ENCODE peak calls at places on chromosomes 16 and 17, in five cellular contexts. N, C, K, U and D are unnamed samples.

GRCh38 chr17:76293106-76293505 is 15.0 kb downstream of the QRICH2 start:
- DNase-seq in N (no peak), C (no peak), K (no peak), U (no peak), D (no peak)

GRCh38 chr16:19716183-19716582 is 1.8 kb downstream of the KNOP1 start:
- DNase-seq in N (no peak), C (no peak), K (no peak), U (no peak), D (no peak)

GRCh38 chr16:21167360-21167759 is 8.9 kb downstream of the LDAF1 start:
- DNase-seq in N (no peak), C (no peak), K (no peak), U (no peak), D (peak)

GRCh38 chr17:151886-152859 is 14.8 kb downstream of the SCGB1C2 start:
- DNase-seq in N (no peak), C (no peak), K (no peak), U (no peak), D (no peak)

GRCh38 chr17:39092672-39093250 is 58.7 kb downstream of the PLXDC1 start:
- DNase-seq in N (no peak), C (peak), K (no peak), U (no peak), D (no peak)

GRCh38 chr16:20940864-20941634 is 40.5 kb downstream of the LYRM1 start:
- DNase-seq in N (no peak), C (no peak), K (no peak), U (no peak), D (no peak)

GRCh38 chr16:50372611-50373344 is 4.0 kb upstream of the BRD7 start:
- DNase-seq in N (peak), C (no peak), K (peak), U (no peak), D (no peak)

GRCh38 chr16:28845173-28846079 is 722 bp downstream of the TUFM start:
- DNase-seq in N (no peak), C (no peak), K (no peak), U (peak), D (no peak)

GRCh38 chr16:31274831-31275816 is 15.3 kb downstream of the ITGAM start:
- DNase-seq in N (no peak), C (no peak), K (no peak), U (peak), D (no peak)

GRCh38 chr16:73768786-73769203 is 527.8 kb upstream of the PSMD7 start:
- DNase-seq in N (no peak), C (no peak), K (no peak), U (no peak), D (no peak)

GRCh38 chr17:3887811-3888210 is 5.0 kb downstream of the CAMKK1 start:
- DNase-seq in N (no peak), C (no peak), K (no peak), U (peak), D (no peak)

GRCh38 chr17:57121308-57122042 is 36.4 kb downstream of the AKAP1 start:
- DNase-seq in N (no peak), C (no peak), K (peak), U (peak), D (no peak)

GRCh38 chr16:83344014-83344413 is 463.8 kb upstream of the HSBP1 start:
- DNase-seq in N (no peak), C (no peak), K (no peak), U (no peak), D (no peak)

GRCh38 chr16:3467920-3468319 is 24.4 kb downstream of the NAA60 start:
- DNase-seq in N (no peak), C (no peak), K (no peak), U (no peak), D (no peak)

GRCh38 chr16:58098207-58099096 is 30.7 kb downstream of the CFAP20 start:
- DNase-seq in N (no peak), C (no peak), K (no peak), U (no peak), D (no peak)

GRCh38 chr17:47884905-47885735 is 10.9 kb upstream of the SP2 start:
- DNase-seq in N (no peak), C (no peak), K (no peak), U (no peak), D (no peak)

GRCh38 chr17:44004077-44004760 is at the start of gene NAGS:
- DNase-seq in N (no peak), C (no peak), K (peak), U (peak), D (no peak)

GRCh38 chr16:87765776-87766484 is at the start of gene KLHDC4:
- DNase-seq in N (peak), C (no peak), K (peak), U (peak), D (no peak)

GRCh38 chr17:39107973-39108372 is 43.5 kb downstream of the PLXDC1 start:
- DNase-seq in N (no peak), C (no peak), K (no peak), U (peak), D (no peak)

DNA sequence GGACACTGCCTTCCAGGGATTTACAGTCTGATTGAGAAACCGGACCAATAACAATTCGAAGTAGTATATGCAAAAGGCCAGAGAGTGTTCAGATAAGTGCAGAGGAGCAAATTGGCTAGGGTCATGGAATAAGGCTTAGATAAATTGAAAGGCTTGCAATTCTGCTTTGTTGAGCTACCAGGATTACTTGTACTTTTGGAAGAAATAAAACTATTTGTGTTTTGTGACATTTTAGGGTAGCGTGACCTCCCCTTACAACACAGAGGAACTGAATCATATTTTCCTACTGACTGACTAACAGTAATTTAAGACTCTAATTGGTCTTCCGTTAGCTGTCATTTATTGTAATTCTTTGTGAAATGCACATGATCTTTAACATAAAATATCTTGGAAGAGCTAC is 104.7 kb downstream of the PITPNC1 start:
- DNase-seq in N (no peak), C (no peak), K (no peak), U (no peak), D (no peak)
- TF ChIP-seq POLR2AphosphoS5 in N (no peak), C (no peak), K (no peak), U (no peak), D (no peak)

GRCh38 chr17:17808706-17809432 is 27.9 kb downstream of the SREBF1 start:
- DNase-seq in N (no peak), C (no peak), K (peak), U (no peak), D (no peak)
- H3K27ac ChIP-seq in N (peak), C (no peak), K (no peak), U (no peak), D (peak)

GRCh38 chr16:67521095-67521804 is 7.4 kb upstream of the RIPOR1 start:
- DNase-seq in N (peak), C (peak), K (peak), U (peak), D (peak)
- TF ChIP-seq POLR2AphosphoS5 in N (peak), C (no peak), K (peak), U (peak), D (peak)

GRCh38 chr17:35087731-35088646 is 24.5 kb upstream of the RFFL start:
- DNase-seq in N (no peak), C (no peak), K (peak), U (no peak), D (no peak)
- H3K27ac ChIP-seq in N (peak), C (no peak), K (peak), U (peak), D (peak)

GRCh38 chr16:23294260-23294659 is 7.8 kb upstream of the SCNN1B start:
- DNase-seq in N (no peak), C (no peak), K (no peak), U (no peak), D (no peak)
- TF ChIP-seq POLR2AphosphoS5 in N (no peak), C (no peak), K (no peak), U (no peak), D (no peak)